ENCODE peak calls at places on chromosome 6, in six cellular contexts. One of them, this sample, is unnamed.

GRCh38 chr6:34059136-34059731 is 86.7 kb downstream of the GRM4 start:
- DNase-seq in activated naive CD4-positive, alpha-beta T cell treated with Interleukin-2 at 50 U/mL for 16 hours: no peak
- DNase-seq in GM13977: no peak
- DNase-seq in stimulated activated CD4-positive, alpha-beta T cell treated with anti-CD3 and anti-CD28 coated beads, Interleukin-4, amount 100 ng/mL, for 1 hour: no peak
- DNase-seq in AG09319: no peak
- DNase-seq in testis: no peak
- DNase-seq in this sample: peak; percentile 23

GRCh38 chr6:64266351-64266821 is 630.8 kb downstream of the PHF3 start:
- DNase-seq in AG09319: no peak
- DNase-seq in testis: no peak
- DNase-seq in activated naive CD4-positive, alpha-beta T cell treated with Interleukin-2 at 50 U/mL for 16 hours: no peak
- DNase-seq in stimulated activated CD4-positive, alpha-beta T cell treated with anti-CD3 and anti-CD28 coated beads, Interleukin-4, amount 100 ng/mL, for 1 hour: no peak
- DNase-seq in GM13977: peak; percentile 10
- DNase-seq in this sample: no peak

GRCh38 chr6:7991992-7992815 is 72.0 kb downstream of the BLOC1S5 start:
- DNase-seq in AG09319: peak; percentile 76
- DNase-seq in GM13977: peak; percentile 78
- DNase-seq in stimulated activated CD4-positive, alpha-beta T cell treated with anti-CD3 and anti-CD28 coated beads, Interleukin-4, amount 100 ng/mL, for 1 hour: no peak
- DNase-seq in activated naive CD4-positive, alpha-beta T cell treated with Interleukin-2 at 50 U/mL for 16 hours: no peak
- DNase-seq in testis: no peak
- DNase-seq in this sample: peak; percentile 97

GRCh38 chr6:111030008-111031006 is 48.5 kb downstream of the RPF2 start:
- DNase-seq in stimulated activated CD4-positive, alpha-beta T cell treated with anti-CD3 and anti-CD28 coated beads, Interleukin-4, amount 100 ng/mL, for 1 hour: no peak
- DNase-seq in testis: peak; percentile 19
- DNase-seq in activated naive CD4-positive, alpha-beta T cell treated with Interleukin-2 at 50 U/mL for 16 hours: no peak
- DNase-seq in AG09319: no peak
- DNase-seq in GM13977: no peak
- DNase-seq in this sample: peak; percentile 71

GRCh38 chr6:155442562-155442961 is 13.1 kb downstream of the NOX3 start:
- DNase-seq in testis: no peak
- DNase-seq in activated naive CD4-positive, alpha-beta T cell treated with Interleukin-2 at 50 U/mL for 16 hours: no peak
- DNase-seq in GM13977: no peak
- DNase-seq in AG09319: no peak
- DNase-seq in stimulated activated CD4-positive, alpha-beta T cell treated with anti-CD3 and anti-CD28 coated beads, Interleukin-4, amount 100 ng/mL, for 1 hour: no peak
- DNase-seq in this sample: no peak

GRCh38 chr6:87925373-87926060 is 122.1 kb upstream of the SPACA1 start:
- DNase-seq in AG09319: no peak
- DNase-seq in activated naive CD4-positive, alpha-beta T cell treated with Interleukin-2 at 50 U/mL for 16 hours: no peak
- DNase-seq in GM13977: peak; percentile 38
- DNase-seq in testis: no peak
- DNase-seq in stimulated activated CD4-positive, alpha-beta T cell treated with anti-CD3 and anti-CD28 coated beads, Interleukin-4, amount 100 ng/mL, for 1 hour: no peak
- DNase-seq in this sample: no peak

GRCh38 chr6:33787954-33788693 is 806 bp downstream of the LEMD2 start:
- DNase-seq in testis: peak; percentile 88
- DNase-seq in GM13977: peak; percentile 88
- DNase-seq in AG09319: peak; percentile 42
- DNase-seq in stimulated activated CD4-positive, alpha-beta T cell treated with anti-CD3 and anti-CD28 coated beads, Interleukin-4, amount 100 ng/mL, for 1 hour: peak; percentile 58
- DNase-seq in activated naive CD4-positive, alpha-beta T cell treated with Interleukin-2 at 50 U/mL for 16 hours: peak; percentile 62
- DNase-seq in this sample: peak; percentile 83

GRCh38 chr6:144647971-144648651 is 363.0 kb downstream of the UTRN start:
- DNase-seq in stimulated activated CD4-positive, alpha-beta T cell treated with anti-CD3 and anti-CD28 coated beads, Interleukin-4, amount 100 ng/mL, for 1 hour: no peak
- DNase-seq in activated naive CD4-positive, alpha-beta T cell treated with Interleukin-2 at 50 U/mL for 16 hours: no peak
- DNase-seq in AG09319: no peak
- DNase-seq in GM13977: no peak
- DNase-seq in testis: no peak
- DNase-seq in this sample: no peak

GRCh38 chr6:109296305-109296915 is 85.9 kb downstream of the CD164 start:
- DNase-seq in AG09319: no peak
- DNase-seq in testis: no peak
- DNase-seq in GM13977: no peak
- DNase-seq in activated naive CD4-positive, alpha-beta T cell treated with Interleukin-2 at 50 U/mL for 16 hours: no peak
- DNase-seq in stimulated activated CD4-positive, alpha-beta T cell treated with anti-CD3 and anti-CD28 coated beads, Interleukin-4, amount 100 ng/mL, for 1 hour: no peak
- DNase-seq in this sample: no peak

GRCh38 chr6:45827952-45828530 is 187.6 kb downstream of the CLIC5 start:
- DNase-seq in testis: peak; percentile 36
- DNase-seq in AG09319: no peak
- DNase-seq in GM13977: no peak
- DNase-seq in stimulated activated CD4-positive, alpha-beta T cell treated with anti-CD3 and anti-CD28 coated beads, Interleukin-4, amount 100 ng/mL, for 1 hour: no peak
- DNase-seq in activated naive CD4-positive, alpha-beta T cell treated with Interleukin-2 at 50 U/mL for 16 hours: no peak
- DNase-seq in this sample: peak; percentile 76